ENCODE peak calls at places on chromosomes 12 and 14, in four cellular contexts. Y, C, O and D are unnamed samples.

GRCh38 chr12:57630891-57631433 is 2.0 kb downstream of the B4GALNT1 start:
- DNase-seq in Y (no peak), C (peak; percentile 1), O (no peak), D (no peak)

GRCh38 chr12:8780389-8780788 is 42.0 kb upstream of the A2ML1 start:
- DNase-seq in Y (peak; percentile 46), C (peak; percentile 42), O (no peak), D (no peak)

GRCh38 chr14:79415726-79416125 is 795.6 kb downstream of the DIO2 start:
- DNase-seq in Y (no peak), C (no peak), O (no peak), D (no peak)

GRCh38 chr12:123937707-123938600 is 34.7 kb downstream of the CCDC92 start:
- DNase-seq in Y (no peak), C (no peak), O (no peak), D (no peak)

GRCh38 chr12:3326850-3327780 is 163.9 kb upstream of the PRMT8 start:
- DNase-seq in Y (no peak), C (no peak), O (no peak), D (no peak)

GRCh38 chr12:99619389-99620158 is 28.0 kb upstream of the GARIN6 start:
- DNase-seq in Y (peak; percentile 74), C (peak; percentile 70), O (no peak), D (no peak)

GRCh38 chr14:57317248-57317833 is 48.6 kb downstream of the AP5M1 start:
- DNase-seq in Y (peak; percentile 89), C (peak; percentile 87), O (peak; percentile 67), D (peak; percentile 41)

GRCh38 chr12:28787151-28787550 is 361.9 kb upstream of the FAR2 start:
- DNase-seq in Y (no peak), C (no peak), O (no peak), D (no peak)

GRCh38 chr12:102910792-102911191 is 6.3 kb downstream of the PAH start:
- DNase-seq in Y (no peak), C (no peak), O (no peak), D (no peak)

GRCh38 chr14:78316058-78316457 is 145.9 kb downstream of the NRXN3 start:
- DNase-seq in Y (no peak), C (peak; percentile 19), O (no peak), D (no peak)

GRCh38 chr12:115922952-115923564 is 354.4 kb downstream of the MED13L start:
- DNase-seq in Y (peak; percentile 87), C (no peak), O (no peak), D (no peak)

GRCh38 chr12:43893670-43894069 is 57.8 kb downstream of the TMEM117 start:
- DNase-seq in Y (no peak), C (no peak), O (no peak), D (no peak)

GRCh38 chr12:11710431-11710830 is 61.0 kb downstream of the ETV6 start:
- DNase-seq in Y (no peak), C (no peak), O (no peak), D (no peak)

GRCh38 chr12:96104566-96104965 is 69.2 kb upstream of the LTA4H start:
- DNase-seq in Y (no peak), C (no peak), O (no peak), D (no peak)

GRCh38 chr14:22536853-22537338 is 52.1 kb downstream of the DAD1 start:
- DNase-seq in Y (no peak), C (no peak), O (no peak), D (no peak)

GRCh38 chr14:68819260-68819691 is 26.4 kb upstream of the ZFP36L1 start:
- DNase-seq in Y (no peak), C (peak; percentile 39), O (no peak), D (peak; percentile 59)

GRCh38 chr14:100902295-100902694 is 1.2 kb downstream of the RTL1 start:
- DNase-seq in Y (peak; percentile 48), C (peak; percentile 64), O (no peak), D (no peak)

GRCh38 chr14:50233335-50234250 is 2.2 kb upstream of the SOS2 start:
- DNase-seq in Y (peak; percentile 94), C (no peak), O (no peak), D (no peak)

GRCh38 chr12:2834581-2835491 is at the start of gene NRIP2:
- DNase-seq in Y (no peak), C (peak; percentile 55), O (no peak), D (peak; percentile 56)

GRCh38 chr14:104718871-104719270 is 5.2 kb upstream of the ADSS1 start:
- DNase-seq in Y (no peak), C (no peak), O (no peak), D (no peak)

GRCh38 chr12:47033081-47033480 is 46.3 kb upstream of the PCED1B start:
- DNase-seq in Y (peak; percentile 23), C (no peak), O (no peak), D (peak; percentile 57)

GRCh38 chr14:78785265-78785664 is 615.1 kb downstream of the NRXN3 start:
- DNase-seq in Y (no peak), C (no peak), O (no peak), D (no peak)